ENCODE peak calls at places on chromosomes 12 and 14, in ten cellular contexts. Y is HepG2, I is fibroblast of pulmonary artery, E is AG04450, O is bronchial epithelial cell, U is MM.1S, D is GM06990, N is WERI-Rb-1, P is upper lobe of left lung, V is cardiac muscle cell. H is an unnamed sample.

GRCh38 chr12:124938606-124939427 is 24.4 kb upstream of the UBC start:
- DNase-seq in I (peak), N (peak), Y (peak), O (peak), P (peak), U (peak), D (peak), E (no peak), V (peak), H (peak)

GRCh38 chr12:93184664-93185368 is 192.9 kb upstream of the NUDT4 start:
- DNase-seq in O (no peak), I (no peak), U (no peak), Y (no peak), V (no peak), D (peak), E (no peak), N (no peak), P (no peak), H (no peak)

GRCh38 chr12:25972783-25973182 is 14.3 kb downstream of the RASSF8 start:
- DNase-seq in P (no peak), V (no peak), Y (no peak), E (no peak), D (no peak), N (no peak), I (peak), O (peak), U (no peak), H (no peak)

GRCh38 chr14:78721756-78722455 is 551.7 kb downstream of the NRXN3 start:
- DNase-seq in D (no peak), U (peak), N (peak), Y (no peak), O (no peak), I (no peak), V (no peak), E (no peak), P (no peak), H (no peak)

GRCh38 chr14:39666386-39666785 is 234.2 kb upstream of the FBXO33 start:
- DNase-seq in I (no peak), P (no peak), O (no peak), U (no peak), V (no peak), Y (no peak), D (no peak), N (no peak), E (no peak), H (no peak)

GRCh38 chr12:95224202-95225170 is 6.9 kb downstream of the VEZT start:
- DNase-seq in V (peak), I (peak), Y (no peak), U (no peak), P (no peak), D (no peak), O (peak), E (no peak), N (no peak), H (no peak)

GRCh38 chr12:4252595-4252994 is 21.0 kb upstream of the CCND2 start:
- DNase-seq in P (no peak), Y (no peak), U (no peak), D (no peak), O (no peak), V (no peak), N (no peak), E (no peak), I (no peak), H (no peak)

GRCh38 chr12:106582661-106583577 is at the start of gene RFX4:
- DNase-seq in V (no peak), I (no peak), O (no peak), N (no peak), Y (no peak), U (no peak), E (no peak), P (no peak), D (no peak), H (no peak)

GRCh38 chr12:39122562-39123204 is 217.3 kb upstream of the CPNE8 start:
- DNase-seq in P (no peak), O (no peak), N (peak), Y (no peak), V (no peak), U (no peak), I (no peak), D (no peak), E (no peak), H (no peak)

GRCh38 chr12:124837249-124837897 is 26.3 kb downstream of the SCARB1 start:
- DNase-seq in U (no peak), Y (no peak), O (no peak), I (no peak), E (no peak), N (no peak), V (no peak), D (no peak), P (no peak), H (no peak)

GRCh38 chr12:5200276-5201087 is 156.8 kb downstream of the KCNA5 start:
- DNase-seq in D (peak), V (peak), O (peak), I (no peak), Y (peak), E (no peak), U (peak), N (peak), P (peak), H (no peak)

GRCh38 chr14:92451245-92451644 is 62.3 kb upstream of the RIN3 start:
- DNase-seq in I (no peak), N (no peak), P (no peak), D (no peak), O (no peak), U (no peak), E (no peak), V (peak), Y (no peak), H (no peak)

GRCh38 chr12:58818546-58818945 is 101.8 kb downstream of the LRIG3 start:
- DNase-seq in V (no peak), O (peak), Y (no peak), U (no peak), N (no peak), P (no peak), D (no peak), I (no peak), E (peak), H (no peak)

GRCh38 chr12:89721291-89721987 is 12.8 kb upstream of the ATP2B1 start:
- DNase-seq in U (no peak), V (no peak), N (no peak), O (no peak), Y (no peak), I (no peak), D (peak), P (no peak), E (no peak), H (no peak)

GRCh38 chr12:20528208-20528607 is 159.9 kb downstream of the PDE3A start:
- DNase-seq in U (no peak), O (no peak), D (no peak), V (no peak), P (no peak), Y (no peak), N (no peak), I (no peak), E (no peak), H (no peak)

GRCh38 chr12:96513681-96514080 is 24.3 kb downstream of the CFAP54 start:
- DNase-seq in D (no peak), N (no peak), U (no peak), P (no peak), I (no peak), V (no peak), E (no peak), Y (no peak), O (no peak), H (no peak)

GRCh38 chr14:50544911-50545310 is 12.5 kb upstream of the MAP4K5 start:
- DNase-seq in O (no peak), I (no peak), Y (no peak), E (no peak), D (no peak), V (no peak), N (no peak), P (peak), U (no peak), H (no peak)

GRCh38 chr12:30796891-30797371 is 42.2 kb upstream of the CAPRIN2 start:
- DNase-seq in U (no peak), N (peak), E (no peak), O (peak), V (peak), Y (no peak), D (no peak), I (peak), P (no peak), H (no peak)

GRCh38 chr12:41724216-41724615 is 420.5 kb downstream of the GXYLT1 start:
- DNase-seq in N (no peak), O (peak), I (no peak), V (no peak), D (no peak), P (no peak), E (no peak), U (no peak), Y (no peak), H (no peak)

DNA sequence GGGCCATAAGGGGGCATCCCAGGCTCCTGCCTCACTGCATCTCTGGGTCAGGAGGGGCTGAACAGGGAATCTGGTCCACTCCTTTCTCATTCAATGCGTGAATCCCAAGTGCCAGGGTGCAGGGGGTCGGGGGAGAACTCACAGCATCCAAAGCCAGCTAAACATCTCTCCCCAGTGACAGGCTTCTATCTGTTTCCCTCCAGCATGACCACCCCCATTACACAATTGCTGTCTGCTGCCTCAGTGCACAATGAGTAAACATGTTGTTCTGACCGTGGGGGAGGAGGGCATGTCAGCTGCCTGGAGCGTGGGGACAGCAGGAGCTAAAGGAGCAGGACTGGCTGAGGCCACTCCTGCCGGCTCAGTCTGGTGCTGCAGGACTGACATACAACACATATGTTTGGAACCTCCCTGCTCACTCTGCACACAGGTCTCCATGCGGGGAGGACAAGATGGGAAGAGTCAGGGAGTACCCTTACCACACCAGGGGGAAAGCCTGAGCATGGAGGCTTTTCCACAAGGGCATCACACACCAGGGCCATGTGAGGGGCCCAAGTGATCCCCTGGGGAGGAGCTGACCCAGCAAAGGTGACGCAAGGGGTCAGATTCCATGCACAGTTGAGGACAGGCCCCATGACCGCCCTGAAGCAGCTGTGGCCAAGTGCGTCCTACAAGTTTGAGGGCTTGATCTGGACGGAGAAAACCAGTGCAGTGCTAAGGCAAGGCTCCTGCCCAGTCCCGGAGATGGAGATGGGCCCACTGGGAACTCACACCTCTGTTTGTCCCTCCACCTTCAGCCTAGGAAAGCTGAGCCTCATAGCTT is 1.4 kb downstream of the TNS2 start:
- DNase-seq in U (no peak), I (peak), E (no peak), D (no peak), Y (peak), P (peak), O (peak), V (no peak), N (peak), H (no peak)
- H3K4me3 ChIP-seq in U (no peak), I (peak), E (peak), D (no peak), Y (peak), P (peak), O (no peak), V (no peak), N (no peak), H (peak)

DNA sequence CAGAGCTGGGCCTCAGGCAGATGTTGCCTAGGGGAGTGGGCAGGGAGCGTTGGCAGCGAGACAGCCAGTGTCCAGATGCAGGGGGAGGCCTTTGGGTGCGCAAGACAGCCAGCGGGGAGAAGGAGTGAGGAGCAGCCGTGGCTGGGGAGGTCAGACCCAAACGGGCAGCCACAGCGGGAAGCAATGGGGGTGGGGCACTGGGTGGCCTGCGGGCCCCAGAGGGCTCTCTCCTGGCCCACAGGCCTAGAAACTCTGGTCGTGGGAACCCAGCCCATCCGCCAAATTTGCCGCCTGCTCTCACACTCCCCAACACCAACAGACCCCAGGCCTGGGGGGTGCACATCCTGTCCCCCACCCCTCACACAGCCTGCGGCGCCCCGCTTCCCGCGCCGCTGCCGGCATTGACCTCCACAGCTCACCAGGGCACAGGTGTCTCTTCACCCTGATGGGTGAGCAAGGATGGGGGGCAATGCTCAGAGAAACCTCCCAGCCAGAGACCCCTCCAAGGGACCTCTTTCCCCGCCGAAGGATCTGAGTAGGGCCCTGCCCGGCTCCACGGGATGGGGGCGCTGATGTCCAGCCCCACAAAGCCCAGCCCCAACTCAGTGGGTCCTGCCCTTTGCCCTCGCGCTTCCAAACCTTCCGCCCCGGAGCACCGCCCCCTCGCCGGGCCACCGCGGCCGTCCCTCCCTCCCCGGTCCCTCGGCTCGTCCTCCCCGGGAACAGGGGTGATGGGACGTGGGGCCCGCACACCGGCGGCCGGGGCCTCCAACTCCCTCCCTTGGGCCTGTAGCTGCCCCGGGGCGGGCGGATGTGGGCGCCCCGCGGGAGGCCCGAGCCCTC is 781 bp downstream of the HDAC7 start:
- DNase-seq in O (no peak), Y (peak), U (peak), D (peak), I (peak), N (peak), V (peak), P (peak), E (no peak), H (no peak)
- TF ChIP-seq CTCF in O (peak), Y (peak), U (peak), D (peak), I (peak), N (peak), V (peak), P (peak), E (peak), H (no peak)

DNA sequence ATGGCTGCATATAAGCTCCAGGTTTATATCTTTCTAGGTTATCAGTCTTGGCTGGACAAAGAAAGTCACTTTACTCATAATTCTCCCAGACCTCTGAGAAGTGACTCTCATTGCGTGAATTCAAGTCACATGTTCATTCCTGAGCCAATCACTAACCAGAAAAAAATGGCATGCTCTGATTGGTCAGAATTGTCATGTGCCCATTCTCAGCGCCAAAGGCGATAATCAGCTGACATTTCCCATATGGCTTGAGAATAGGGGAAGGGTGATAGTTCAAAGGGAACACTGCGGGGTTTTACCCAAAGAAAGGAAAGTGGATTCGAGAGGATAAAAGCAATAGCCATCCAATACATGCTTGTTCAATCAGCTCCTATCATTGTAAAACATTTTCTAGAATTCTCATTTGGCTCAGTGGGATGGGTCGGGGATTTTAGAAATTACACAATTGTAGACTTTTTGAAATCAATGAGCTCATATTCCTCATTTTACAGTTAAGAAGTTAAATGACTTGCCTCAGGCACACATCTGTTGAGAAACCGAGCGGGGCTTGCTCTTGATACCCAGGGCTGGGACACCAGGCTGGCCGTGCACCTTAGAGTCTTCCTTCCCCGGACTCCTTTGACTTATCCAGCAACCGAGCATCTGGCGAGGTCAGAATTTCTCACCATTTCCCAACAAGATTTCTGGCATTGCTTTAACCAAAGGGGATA is 454.0 kb upstream of the TBX3 start:
- DNase-seq in Y (no peak), O (no peak), N (no peak), E (no peak), P (no peak), U (no peak), D (no peak), I (no peak), V (no peak), H (no peak)
- H3K4me3 ChIP-seq in Y (no peak), O (no peak), N (no peak), E (no peak), P (no peak), U (no peak), D (no peak), I (no peak), V (no peak), H (no peak)

GRCh38 chr14:30996892-30997659 is 28.4 kb upstream of the AP4S1 start:
- DNase-seq in O (no peak), Y (no peak), V (no peak), E (no peak), U (no peak), I (no peak), D (no peak), N (no peak), P (no peak), H (no peak)

GRCh38 chr14:30998100-30998706 is 27.2 kb upstream of the AP4S1 start:
- DNase-seq in U (no peak), E (no peak), V (no peak), N (no peak), Y (no peak), I (no peak), O (peak), D (no peak), P (no peak), H (no peak)

GRCh38 chr14:31000629-31001338 is 24.7 kb upstream of the AP4S1 start:
- DNase-seq in O (no peak), Y (no peak), I (peak), E (no peak), N (no peak), U (no peak), P (no peak), D (no peak), V (no peak), H (no peak)

GRCh38 chr14:30999038-30999773 is 26.2 kb upstream of the AP4S1 start:
- DNase-seq in Y (no peak), N (no peak), O (no peak), E (no peak), U (no peak), V (no peak), P (no peak), I (no peak), D (no peak), H (no peak)

DNA sequence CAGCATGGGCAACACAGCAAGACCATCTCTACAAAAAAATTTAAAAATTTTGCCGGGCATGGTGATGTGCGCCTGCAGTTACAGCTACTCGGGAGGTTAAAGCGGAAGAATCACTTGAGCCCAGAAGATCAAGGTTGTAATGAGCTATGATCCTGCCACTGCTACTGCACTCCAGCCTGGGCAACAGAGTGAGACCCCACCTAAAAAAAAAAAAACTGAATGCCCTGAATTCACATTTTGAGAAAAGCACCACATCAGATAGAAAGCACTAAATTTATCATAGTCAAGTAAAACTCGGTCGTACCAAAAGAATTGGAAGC is 24.1 kb upstream of the AP4S1 start:
- DNase-seq in Y (no peak), V (no peak), P (no peak), N (no peak), I (no peak), D (no peak), O (no peak), U (no peak), E (no peak), H (no peak)
- TF ChIP-seq CTCF in Y (no peak), V (no peak), P (no peak), N (no peak), I (no peak), D (no peak), O (no peak), U (no peak), E (no peak), H (no peak)

DNA sequence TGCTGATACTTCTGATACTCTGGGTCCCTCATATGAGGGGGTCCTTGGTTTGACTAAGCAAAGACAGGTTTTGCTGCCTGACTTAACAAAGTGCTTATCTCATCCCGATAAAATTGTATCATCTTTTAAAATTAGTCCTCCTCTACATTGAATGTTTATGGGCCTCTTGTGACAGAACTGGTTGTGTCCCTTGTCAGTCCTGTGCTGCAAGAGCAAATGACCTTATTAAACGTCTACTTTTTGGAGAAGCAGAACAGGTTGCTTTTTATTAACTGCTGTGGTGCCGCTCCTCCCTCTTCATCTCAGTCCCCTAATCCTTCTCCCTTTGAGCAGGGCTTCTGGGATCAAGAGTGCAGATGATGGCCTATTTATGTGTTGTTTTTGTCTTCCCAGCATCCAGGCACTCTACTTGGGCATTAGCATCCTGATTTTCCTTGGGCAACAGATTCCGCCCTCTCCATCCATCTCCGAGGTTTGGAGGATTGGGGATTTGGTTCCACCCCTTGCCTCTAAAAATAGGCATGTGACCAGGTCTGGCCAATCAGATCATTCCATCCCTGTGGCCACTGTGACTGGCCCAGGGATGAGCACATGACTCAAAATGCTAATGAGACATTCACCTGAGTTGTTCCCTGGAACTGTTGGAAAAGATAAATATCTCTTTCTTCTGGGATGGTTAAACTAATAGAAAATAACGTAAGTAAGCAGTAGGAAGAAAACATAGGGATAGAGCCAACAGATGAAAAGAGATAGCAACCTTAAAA is 2.9 kb upstream of the DENR start:
- DNase-seq in E (no peak), I (no peak), D (no peak), V (no peak), O (no peak), N (no peak), Y (no peak), P (no peak), U (no peak), H (no peak)
- H3K4me3 ChIP-seq in E (no peak), I (no peak), D (no peak), V (no peak), O (no peak), N (no peak), Y (no peak), P (no peak), U (no peak), H (no peak)